ENCODE peak calls at places on chromosome 1, in seven cellular contexts. L, W, A, Q, C, R and D are unnamed samples.

GRCh38 chr1:1148061-1148460 is 25.6 kb upstream of the TTLL10 start:
- DNase-seq in L (no peak), W (no peak), A (no peak), Q (no peak), C (no peak), R (no peak), D (no peak)

GRCh38 chr1:1305300-1306069 is 2.2 kb downstream of the ACAP3 start:
- DNase-seq in L (no peak), W (no peak), A (peak), Q (no peak), C (peak), R (no peak), D (peak)

GRCh38 chr1:171803056-171803455 is 21.6 kb downstream of the METTL13 start:
- DNase-seq in L (no peak), W (no peak), A (no peak), Q (no peak), C (no peak), R (no peak), D (no peak)

GRCh38 chr1:177927021-177927596 is 42.7 kb downstream of the SEC16B start:
- DNase-seq in L (no peak), W (no peak), A (no peak), Q (no peak), C (peak), R (no peak), D (no peak)

GRCh38 chr1:183953031-183953430 is 84.5 kb downstream of the COLGALT2 start:
- DNase-seq in L (no peak), W (no peak), A (no peak), Q (no peak), C (peak), R (no peak), D (no peak)

GRCh38 chr1:30130106-30130505 is 593.3 kb downstream of the MATN1 start:
- DNase-seq in L (no peak), W (no peak), A (no peak), Q (no peak), C (no peak), R (no peak), D (no peak)

GRCh38 chr1:67882196-67882958 is 49.1 kb upstream of the GNG12 start:
- DNase-seq in L (no peak), W (no peak), A (no peak), Q (no peak), C (no peak), R (no peak), D (no peak)

GRCh38 chr1:77273891-77274290 is 7.9 kb upstream of the AK5 start:
- DNase-seq in L (no peak), W (no peak), A (no peak), Q (no peak), C (no peak), R (no peak), D (no peak)

GRCh38 chr1:204293605-204294365 is 65.9 kb downstream of the PLEKHA6 start:
- DNase-seq in L (no peak), W (no peak), A (no peak), Q (no peak), C (no peak), R (no peak), D (no peak)

GRCh38 chr1:95040032-95040525 is 32.7 kb downstream of the ALG14 start:
- DNase-seq in L (no peak), W (no peak), A (no peak), Q (no peak), C (no peak), R (no peak), D (no peak)

GRCh38 chr1:214566158-214567104 is 15.0 kb upstream of the PTPN14 start:
- DNase-seq in L (no peak), W (no peak), A (peak), Q (no peak), C (no peak), R (no peak), D (no peak)

GRCh38 chr1:242447682-242448081 is 76.8 kb downstream of the PLD5 start:
- DNase-seq in L (no peak), W (no peak), A (no peak), Q (no peak), C (no peak), R (no peak), D (no peak)

GRCh38 chr1:186828612-186829542 is at the start of gene PLA2G4A:
- DNase-seq in L (no peak), W (no peak), A (peak), Q (no peak), C (peak), R (no peak), D (peak)

GRCh38 chr1:41305576-41306365 is 55.5 kb upstream of the FOXO6 start:
- DNase-seq in L (no peak), W (no peak), A (no peak), Q (no peak), C (no peak), R (no peak), D (no peak)

GRCh38 chr1:11531943-11532342 is 53.0 kb downstream of the DISP3 start:
- DNase-seq in L (no peak), W (no peak), A (no peak), Q (no peak), C (no peak), R (no peak), D (no peak)

GRCh38 chr1:53592521-53592982 is 133.4 kb downstream of the DMRTB1 start:
- DNase-seq in L (no peak), W (no peak), A (no peak), Q (peak), C (no peak), R (peak), D (no peak)

GRCh38 chr1:208935517-208936187 is 647.9 kb upstream of the CAMK1G start:
- DNase-seq in L (no peak), W (no peak), A (no peak), Q (no peak), C (no peak), R (no peak), D (no peak)

GRCh38 chr1:11930571-11931445 is 3.7 kb upstream of the PLOD1 start:
- DNase-seq in L (no peak), W (no peak), A (no peak), Q (peak), C (peak), R (no peak), D (no peak)

GRCh38 chr1:42941640-42942330 is 16.9 kb downstream of the SLC2A1 start:
- DNase-seq in L (no peak), W (peak), A (no peak), Q (no peak), C (peak), R (no peak), D (no peak)

GRCh38 chr1:156394835-156395461 is 25.9 kb downstream of the RHBG start:
- DNase-seq in L (no peak), W (no peak), A (no peak), Q (no peak), C (no peak), R (no peak), D (no peak)

GRCh38 chr1:214979191-214979590 is 103.3 kb upstream of the KCNK2 start:
- DNase-seq in L (no peak), W (no peak), A (no peak), Q (no peak), C (no peak), R (no peak), D (no peak)

GRCh38 chr1:245971711-245972085 is 535.4 kb downstream of the SMYD3 start:
- DNase-seq in L (no peak), W (no peak), A (no peak), Q (no peak), C (no peak), R (no peak), D (no peak)

GRCh38 chr1:235841938-235842545 is 24.7 kb downstream of the LYST start:
- DNase-seq in L (no peak), W (no peak), A (no peak), Q (no peak), C (no peak), R (no peak), D (peak)

GRCh38 chr1:15272009-15272781 is 25.2 kb downstream of the FHAD1 start:
- DNase-seq in L (peak), W (no peak), A (peak), Q (peak), C (peak), R (peak), D (peak)

GRCh38 chr1:1432951-1433803 is 2.3 kb upstream of the VWA1 start:
- DNase-seq in L (peak), W (peak), A (no peak), Q (peak), C (no peak), R (no peak), D (peak)

GRCh38 chr1:79797487-79797886 is 791.0 kb upstream of the ADGRL4 start:
- DNase-seq in L (no peak), W (no peak), A (no peak), Q (no peak), C (no peak), R (no peak), D (no peak)

GRCh38 chr1:192589813-192590212 is 14.2 kb downstream of the RGS1 start:
- DNase-seq in L (no peak), W (no peak), A (no peak), Q (no peak), C (no peak), R (no peak), D (no peak)

GRCh38 chr1:7207875-7208646 is 422.8 kb downstream of the CAMTA1 start:
- DNase-seq in L (peak), W (no peak), A (peak), Q (peak), C (peak), R (peak), D (peak)

GRCh38 chr1:218948446-218948845 is 225.2 kb upstream of the LYPLAL1 start:
- DNase-seq in L (no peak), W (no peak), A (no peak), Q (no peak), C (no peak), R (no peak), D (no peak)

GRCh38 chr1:161487483-161487827 is 17.8 kb upstream of the FCGR2A start:
- DNase-seq in L (no peak), W (no peak), A (no peak), Q (no peak), C (peak), R (no peak), D (no peak)

GRCh38 chr1:92805216-92805615 is 20.3 kb upstream of the EVI5 start:
- DNase-seq in L (no peak), W (no peak), A (no peak), Q (no peak), C (no peak), R (no peak), D (no peak)

GRCh38 chr1:172089768-172090510 is 248.6 kb downstream of the DNM3 start:
- DNase-seq in L (no peak), W (no peak), A (peak), Q (peak), C (no peak), R (peak), D (peak)

GRCh38 chr1:89065077-89065868 is at the start of gene GBP1:
- DNase-seq in L (no peak), W (no peak), A (no peak), Q (no peak), C (peak), R (no peak), D (no peak)

GRCh38 chr1:10901894-10902805 is 105.7 kb upstream of the CASZ1 start:
- DNase-seq in L (no peak), W (peak), A (no peak), Q (no peak), C (no peak), R (no peak), D (no peak)

GRCh38 chr1:64675718-64676345 is 69.0 kb upstream of the RAVER2 start:
- DNase-seq in L (no peak), W (no peak), A (no peak), Q (peak), C (no peak), R (no peak), D (peak)
- TF ChIP-seq CTCF in L (peak), W (peak), A (peak), Q (peak), C (peak), R (peak), D (peak)

GRCh38 chr1:25247024-25247828 is at the start of gene RSRP1:
- DNase-seq in L (peak), W (peak), A (peak), Q (peak), C (peak), R (peak), D (peak)
- TF ChIP-seq CTCF in L (no peak), W (peak), A (no peak), Q (no peak), C (no peak), R (no peak), D (no peak)

GRCh38 chr1:20958430-20958829 is 171.3 kb upstream of the HP1BP3 start:
- DNase-seq in L (no peak), W (no peak), A (no peak), Q (no peak), C (no peak), R (no peak), D (no peak)
- TF ChIP-seq CTCF in L (no peak), W (no peak), A (no peak), Q (no peak), C (no peak), R (no peak), D (no peak)

DNA sequence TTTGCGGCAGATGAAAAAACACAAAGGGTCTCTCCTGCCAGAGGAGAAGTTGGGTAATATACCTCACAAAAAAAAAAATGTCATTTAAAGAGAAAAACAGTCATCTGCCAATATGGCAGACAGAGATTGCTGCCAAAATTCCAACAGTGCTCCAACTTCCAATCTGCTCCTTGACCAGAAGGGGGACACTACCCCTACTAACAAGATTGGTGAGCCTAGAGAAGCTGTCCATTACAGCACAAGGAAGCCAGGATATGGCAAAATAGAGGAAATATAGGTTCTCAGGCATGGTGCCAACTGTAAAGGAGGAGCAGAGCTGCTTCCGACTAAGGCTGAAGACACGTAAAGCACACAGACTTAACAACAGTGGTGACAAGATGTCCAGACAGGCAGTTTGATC is 453.5 kb downstream of the TTLL7 start:
- DNase-seq in L (no peak), W (no peak), A (no peak), Q (no peak), C (no peak), R (no peak), D (no peak)
- TF ChIP-seq CTCF in L (peak), W (no peak), A (no peak), Q (no peak), C (peak), R (peak), D (no peak)

GRCh38 chr1:66334311-66334710 is 199.6 kb upstream of the SGIP1 start:
- DNase-seq in L (no peak), W (no peak), A (no peak), Q (no peak), C (no peak), R (no peak), D (no peak)

GRCh38 chr1:66330711-66331110 is 203.2 kb upstream of the SGIP1 start:
- DNase-seq in L (no peak), W (no peak), A (no peak), Q (no peak), C (no peak), R (no peak), D (no peak)

GRCh38 chr1:66332524-66332853 is 201.5 kb upstream of the SGIP1 start:
- DNase-seq in L (no peak), W (no peak), A (no peak), Q (no peak), C (no peak), R (no peak), D (no peak)

GRCh38 chr1:66333463-66334232 is 200.3 kb upstream of the SGIP1 start:
- DNase-seq in L (no peak), W (no peak), A (no peak), Q (no peak), C (no peak), R (no peak), D (no peak)

GRCh38 chr1:66331641-66332523 is 202.1 kb upstream of the SGIP1 start:
- DNase-seq in L (peak), W (no peak), A (peak), Q (peak), C (peak), R (no peak), D (no peak)
- TF ChIP-seq CTCF in L (peak), W (no peak), A (no peak), Q (peak), C (peak), R (peak), D (no peak)

GRCh38 chr1:17759114-17759513 is 4.0 kb downstream of the ACTL8 start:
- DNase-seq in L (no peak), W (no peak), A (peak), Q (no peak), C (peak), R (no peak), D (no peak)
- TF ChIP-seq CTCF in L (peak), W (no peak), A (no peak), Q (peak), C (peak), R (peak), D (peak)

DNA sequence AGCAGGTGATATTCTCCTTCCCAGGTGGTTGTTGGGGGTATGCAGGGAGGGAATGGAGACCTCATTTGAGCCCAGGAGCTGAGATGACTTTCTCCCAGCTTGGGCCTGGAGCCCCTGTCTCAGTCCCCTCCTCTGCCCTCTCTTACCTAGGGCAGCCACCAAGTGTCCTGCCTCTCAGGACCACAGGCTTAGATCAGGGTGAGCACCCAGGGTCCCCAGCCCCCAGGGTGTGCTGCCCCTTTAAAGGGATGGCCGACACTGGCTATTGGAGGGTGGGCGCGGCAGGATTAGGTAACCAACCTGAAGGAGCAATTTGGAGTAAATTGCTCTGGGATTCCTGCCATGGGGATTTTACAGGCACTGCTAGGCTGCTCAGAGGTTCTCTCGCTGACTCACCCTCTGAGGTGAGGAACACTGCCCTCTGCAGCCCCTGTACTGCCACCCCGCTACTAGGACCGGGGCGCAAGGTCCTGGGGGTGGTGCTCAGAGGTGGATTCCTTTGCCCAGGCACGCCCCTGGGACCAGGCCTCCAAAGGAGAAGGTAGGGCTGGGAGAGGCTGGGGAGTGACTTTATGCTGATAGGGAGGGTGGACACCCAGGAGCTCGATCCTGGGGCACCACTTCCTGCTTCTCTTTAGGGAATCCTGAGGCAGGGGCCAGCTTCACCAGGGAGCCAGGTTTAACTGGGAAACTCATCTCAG is 1.5 kb downstream of the RPS6KA1 start:
- DNase-seq in L (no peak), W (no peak), A (no peak), Q (peak), C (peak), R (no peak), D (peak)
- TF ChIP-seq CTCF in L (no peak), W (no peak), A (no peak), Q (peak), C (peak), R (peak), D (peak)